ENCODE peak calls at places on chromosomes 13 and 19, in nine cellular contexts. V, J, M, B, W, N, A, Q and P are unnamed samples.

GRCh38 chr13:76944457-76944856 is 3.9 kb upstream of the ACOD1 start:
- DNase-seq in W (no peak), N (no peak), M (no peak), B (peak), A (peak), Q (peak), V (no peak), J (peak), P (no peak)

GRCh38 chr13:35953537-35954206 is 177.5 kb downstream of the DCLK1 start:
- DNase-seq in Q (peak), V (no peak), J (peak), B (peak), W (peak), N (no peak), A (peak), M (peak), P (no peak)

GRCh38 chr13:29402168-29402621 is 193.3 kb downstream of the SLC7A1 start:
- DNase-seq in M (no peak), J (peak), W (no peak), N (peak), B (peak), Q (peak), A (peak), V (no peak), P (peak)

GRCh38 chr13:27968316-27969072 is 621 bp downstream of the CDX2 start:
- DNase-seq in B (no peak), J (no peak), W (no peak), M (no peak), V (no peak), Q (no peak), A (no peak), N (no peak), P (no peak)

GRCh38 chr13:108346376-108346775 is 76.9 kb downstream of the TNFSF13B start:
- DNase-seq in J (no peak), Q (no peak), N (no peak), A (no peak), B (no peak), W (no peak), V (no peak), M (no peak), P (no peak)

GRCh38 chr19:32363175-32363574 is 17.8 kb downstream of the ZNF507 start:
- DNase-seq in A (no peak), W (no peak), M (no peak), N (no peak), B (peak), V (no peak), J (peak), Q (peak), P (no peak)

GRCh38 chr19:58538257-58539168 is 5.4 kb upstream of the TRIM28 start:
- DNase-seq in A (no peak), J (peak), Q (peak), N (peak), V (peak), B (no peak), M (no peak), W (peak), P (peak)

GRCh38 chr19:51546650-51547396 is 15.4 kb upstream of the SIGLEC6 start:
- DNase-seq in Q (peak), N (no peak), A (no peak), J (peak), V (no peak), M (peak), W (no peak), B (no peak), P (peak)

GRCh38 chr19:56071151-56071550 is 49.9 kb downstream of the ZNF787 start:
- DNase-seq in N (no peak), W (no peak), A (no peak), J (no peak), B (no peak), V (peak), M (no peak), Q (no peak), P (no peak)

GRCh38 chr13:30081331-30081730 is 226.0 kb downstream of the KATNAL1 start:
- DNase-seq in A (no peak), B (no peak), V (no peak), M (no peak), W (no peak), N (no peak), J (no peak), Q (no peak), P (no peak)

GRCh38 chr19:18167975-18168645 is 5.5 kb upstream of the IFI30 start:
- DNase-seq in B (no peak), A (no peak), M (no peak), W (peak), J (peak), Q (peak), V (no peak), N (peak), P (no peak)

GRCh38 chr13:79874396-79875360 is 393.7 kb downstream of the NDFIP2 start:
- DNase-seq in B (no peak), Q (no peak), V (no peak), A (no peak), N (no peak), J (no peak), W (no peak), M (no peak), P (no peak)

GRCh38 chr13:48233097-48233885 is at the start of gene ITM2B:
- DNase-seq in N (peak), B (peak), J (peak), Q (peak), M (no peak), A (peak), V (peak), W (peak), P (peak)

GRCh38 chr19:10107817-10108367 is 1.7 kb downstream of the PPAN start:
- DNase-seq in M (no peak), V (no peak), B (no peak), J (no peak), W (no peak), N (no peak), Q (no peak), A (no peak), P (no peak)
- H3K4me3 ChIP-seq in M (no peak), V (no peak), B (no peak), J (no peak), W (no peak), N (peak), Q (no peak), A (no peak), P (peak)

DNA sequence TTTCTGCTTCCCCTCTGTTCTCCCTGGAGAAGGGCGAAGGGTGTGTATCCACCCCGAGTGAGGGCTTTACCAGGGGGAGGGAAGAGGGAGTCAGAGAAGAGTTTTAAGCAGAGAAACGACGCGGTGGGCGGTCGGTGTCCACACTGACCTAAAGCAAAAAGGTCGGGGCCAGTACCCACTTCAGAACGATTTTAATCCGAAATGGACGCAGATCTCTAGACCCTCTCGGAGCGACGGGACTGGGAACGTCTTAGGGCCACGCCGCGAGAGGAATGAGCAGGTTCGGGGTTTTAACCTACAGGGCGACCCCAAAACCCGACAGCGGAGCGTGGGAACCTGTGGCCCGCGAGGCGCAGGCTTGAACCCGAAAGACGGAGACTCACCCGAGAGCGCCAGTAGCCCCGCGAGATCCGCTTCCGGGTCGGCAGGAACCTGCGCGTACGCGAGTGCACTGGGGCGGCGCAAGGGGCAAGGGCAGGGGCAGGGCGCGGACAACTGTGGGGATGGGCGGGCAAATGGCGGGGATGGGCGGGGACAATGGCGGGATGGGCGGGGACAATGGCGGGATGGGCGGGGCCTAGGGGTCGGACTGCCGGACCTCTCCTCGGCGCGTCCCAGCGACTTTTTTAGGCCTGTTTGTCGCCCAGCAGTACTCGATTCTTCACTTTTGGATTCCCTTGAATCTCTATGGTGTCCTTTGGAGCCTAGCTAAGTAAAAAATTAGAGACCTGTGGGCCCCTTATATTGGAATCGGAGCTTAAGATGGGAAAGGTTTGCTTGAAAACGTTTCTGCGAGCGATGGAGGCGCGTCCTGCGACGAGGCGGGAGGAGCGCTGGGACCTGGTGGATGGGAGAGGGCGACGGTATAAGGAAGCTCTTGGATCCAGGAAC is at the start of gene ZNF677:
- DNase-seq in Q (peak), M (peak), B (peak), J (peak), V (peak), W (peak), A (peak), N (peak), P (no peak)
- H3K4me3 ChIP-seq in Q (peak), M (peak), B (peak), J (peak), V (peak), W (peak), A (peak), N (peak), P (no peak)

GRCh38 chr13:94140027-94140426 is 339.5 kb downstream of the DCT start:
- DNase-seq in B (no peak), J (no peak), M (no peak), Q (no peak), N (no peak), V (no peak), A (no peak), W (no peak), P (no peak)

GRCh38 chr13:94143624-94144350 is 335.7 kb downstream of the DCT start:
- DNase-seq in A (no peak), M (no peak), J (no peak), Q (no peak), B (no peak), V (no peak), N (no peak), W (no peak), P (no peak)

GRCh38 chr13:94139393-94139995 is 340.0 kb downstream of the DCT start:
- DNase-seq in B (no peak), N (no peak), J (peak), V (no peak), Q (no peak), W (no peak), M (no peak), A (peak), P (no peak)

DNA sequence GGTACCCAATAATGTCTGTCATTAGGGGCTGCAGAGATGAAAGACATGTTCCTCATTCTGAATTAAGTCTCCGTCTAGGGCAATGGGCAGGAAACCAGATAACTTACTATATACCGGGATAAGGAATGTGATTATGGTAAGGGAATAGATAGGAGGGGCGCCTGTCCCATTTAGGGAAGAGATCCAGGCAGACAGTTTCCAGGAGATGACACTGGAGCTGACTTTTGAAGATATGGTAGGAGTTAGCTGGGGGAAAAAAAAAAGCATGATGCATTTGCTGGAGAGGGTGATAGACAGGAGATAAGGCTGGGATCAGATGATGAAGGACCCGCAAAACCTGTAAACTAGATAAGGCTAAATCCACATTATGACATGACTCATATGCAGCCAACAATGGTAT is 340.7 kb downstream of the DCT start:
- DNase-seq in J (no peak), A (no peak), M (no peak), Q (no peak), W (no peak), B (no peak), N (no peak), V (no peak), P (no peak)
- H3K4me3 ChIP-seq in J (no peak), A (no peak), M (no peak), Q (no peak), W (no peak), B (no peak), N (no peak), V (no peak), P (no peak)

DNA sequence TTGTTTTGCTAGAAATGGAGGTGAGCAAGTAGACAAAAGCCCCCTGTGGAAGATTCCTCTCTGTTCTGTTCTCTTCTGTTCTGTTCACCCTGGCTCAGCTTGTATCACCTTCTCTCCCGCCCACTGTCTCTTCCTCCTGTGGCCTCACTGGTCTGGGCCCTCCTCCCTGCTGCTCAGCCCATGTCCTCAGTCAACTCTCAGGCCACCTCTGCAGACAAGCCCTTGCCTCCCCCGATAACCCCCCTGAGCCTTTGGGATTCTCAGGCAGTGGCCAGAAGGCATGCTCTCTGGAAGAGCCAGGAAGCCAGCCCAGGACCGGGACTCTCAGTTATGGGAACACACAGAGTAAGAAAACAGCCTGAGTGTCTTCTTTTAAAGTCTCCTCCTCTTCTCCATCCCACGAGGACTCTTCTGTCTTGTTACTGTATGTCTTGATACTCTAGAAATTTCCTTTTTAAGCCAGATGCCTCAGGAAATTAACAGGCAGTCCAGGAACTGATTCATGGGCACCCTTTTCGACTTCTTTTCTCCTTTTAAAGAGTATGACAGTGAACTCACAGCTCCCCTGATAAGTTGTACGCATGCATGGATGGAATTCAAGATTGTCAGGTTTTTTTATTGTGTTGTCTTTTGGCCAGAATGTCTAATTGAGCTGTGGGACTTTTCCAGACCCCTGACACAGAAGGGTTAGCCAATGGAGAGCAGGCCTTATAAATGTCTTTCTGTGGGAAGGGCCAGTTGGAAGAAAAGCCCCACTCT is 33.7 kb downstream of the SHISA2 start:
- DNase-seq in V (no peak), M (no peak), J (peak), W (no peak), Q (peak), A (no peak), B (no peak), N (no peak), P (no peak)
- H3K4me3 ChIP-seq in V (no peak), M (no peak), J (no peak), W (no peak), Q (no peak), A (no peak), B (no peak), N (no peak), P (no peak)

GRCh38 chr19:36748431-36749275 is 24.0 kb downstream of the ZNF850 start:
- DNase-seq in J (no peak), V (no peak), B (no peak), N (no peak), A (no peak), Q (no peak), W (no peak), M (no peak), P (no peak)
- H3K4me3 ChIP-seq in J (no peak), V (no peak), B (no peak), N (peak), A (no peak), Q (no peak), W (no peak), M (no peak), P (no peak)

DNA sequence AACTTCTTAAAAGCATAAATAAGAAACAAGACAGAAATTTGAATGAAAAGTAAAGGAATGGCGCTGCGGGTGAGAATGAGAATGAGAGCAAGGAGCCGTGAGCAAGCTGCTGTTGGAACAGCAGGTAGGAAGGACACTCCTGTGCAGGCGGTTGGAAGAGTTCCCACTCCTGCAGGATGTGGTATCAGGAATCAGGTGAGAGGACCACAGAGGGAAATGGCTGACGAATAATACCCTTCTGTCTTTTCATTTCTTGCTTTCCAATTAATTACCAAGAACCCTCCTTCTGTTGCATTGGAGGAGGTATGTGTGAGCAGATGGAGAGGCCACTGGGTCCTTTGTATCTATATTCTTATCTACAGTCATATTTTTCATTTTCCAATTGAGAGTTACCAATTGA is 1504.2 kb downstream of the EFNB2 start:
- DNase-seq in W (no peak), B (no peak), M (no peak), J (no peak), A (no peak), Q (no peak), V (no peak), N (no peak), P (no peak)
- H3K4me3 ChIP-seq in W (no peak), B (no peak), M (no peak), J (no peak), A (no peak), Q (no peak), V (no peak), N (no peak), P (no peak)